ENCODE peak calls at places on chromosomes 7 and 10, in seven cellular contexts. One of them, this sample, is unnamed.

GRCh38 chr10:71840177-71840711 is 10.8 kb downstream of the PSAP start:
- DNase-seq in activated CD4-positive, alpha-beta T cell treated with anti-CD3 and anti-CD28 coated beads, Interleukin-2, amount 50 U/mL, for 48 hours: no peak
- DNase-seq in mammary epithelial cell: peak; percentile 88
- DNase-seq in kidney epithelial cell: peak; percentile 96
- DNase-seq in activated T-helper 1 cell treated with Interleukin-2 at 50 U/mL for 16 hours: no peak
- DNase-seq in stimulated activated CD4-positive, alpha-beta T cell treated with anti-CD3 and anti-CD28 coated beads, TNF-alpha, amount 100 ng/mL, for 1 hour: no peak
- DNase-seq in left ventricle myocardium inferior: peak; percentile 68
- DNase-seq in this sample: no peak

GRCh38 chr10:132122939-132123445 is 57.2 kb downstream of the JAKMIP3 start:
- DNase-seq in activated CD4-positive, alpha-beta T cell treated with anti-CD3 and anti-CD28 coated beads, Interleukin-2, amount 50 U/mL, for 48 hours: no peak
- DNase-seq in activated T-helper 1 cell treated with Interleukin-2 at 50 U/mL for 16 hours: no peak
- DNase-seq in kidney epithelial cell: no peak
- DNase-seq in stimulated activated CD4-positive, alpha-beta T cell treated with anti-CD3 and anti-CD28 coated beads, TNF-alpha, amount 100 ng/mL, for 1 hour: no peak
- DNase-seq in left ventricle myocardium inferior: no peak
- DNase-seq in mammary epithelial cell: no peak
- DNase-seq in this sample: no peak

GRCh38 chr10:70693619-70694286 is 21.4 kb downstream of the ADAMTS14 start:
- DNase-seq in left ventricle myocardium inferior: peak; percentile 47
- DNase-seq in stimulated activated CD4-positive, alpha-beta T cell treated with anti-CD3 and anti-CD28 coated beads, TNF-alpha, amount 100 ng/mL, for 1 hour: no peak
- DNase-seq in kidney epithelial cell: no peak
- DNase-seq in activated CD4-positive, alpha-beta T cell treated with anti-CD3 and anti-CD28 coated beads, Interleukin-2, amount 50 U/mL, for 48 hours: no peak
- DNase-seq in activated T-helper 1 cell treated with Interleukin-2 at 50 U/mL for 16 hours: no peak
- DNase-seq in mammary epithelial cell: no peak
- DNase-seq in this sample: no peak

GRCh38 chr10:50622497-50623298 is 1.1 kb downstream of the SGMS1 start:
- DNase-seq in mammary epithelial cell: no peak
- DNase-seq in kidney epithelial cell: no peak
- DNase-seq in activated CD4-positive, alpha-beta T cell treated with anti-CD3 and anti-CD28 coated beads, Interleukin-2, amount 50 U/mL, for 48 hours: peak; percentile 43
- DNase-seq in stimulated activated CD4-positive, alpha-beta T cell treated with anti-CD3 and anti-CD28 coated beads, TNF-alpha, amount 100 ng/mL, for 1 hour: peak; percentile 20
- DNase-seq in activated T-helper 1 cell treated with Interleukin-2 at 50 U/mL for 16 hours: no peak
- DNase-seq in left ventricle myocardium inferior: peak; percentile 34
- DNase-seq in this sample: no peak

GRCh38 chr7:6251653-6252052 is 20.8 kb downstream of the CYTH3 start:
- DNase-seq in activated CD4-positive, alpha-beta T cell treated with anti-CD3 and anti-CD28 coated beads, Interleukin-2, amount 50 U/mL, for 48 hours: no peak
- DNase-seq in left ventricle myocardium inferior: no peak
- DNase-seq in kidney epithelial cell: no peak
- DNase-seq in activated T-helper 1 cell treated with Interleukin-2 at 50 U/mL for 16 hours: no peak
- DNase-seq in stimulated activated CD4-positive, alpha-beta T cell treated with anti-CD3 and anti-CD28 coated beads, TNF-alpha, amount 100 ng/mL, for 1 hour: no peak
- DNase-seq in mammary epithelial cell: no peak
- DNase-seq in this sample: no peak

GRCh38 chr10:71622656-71623055 is 96.9 kb downstream of the C10orf105 start:
- DNase-seq in mammary epithelial cell: no peak
- DNase-seq in kidney epithelial cell: no peak
- DNase-seq in left ventricle myocardium inferior: no peak
- DNase-seq in stimulated activated CD4-positive, alpha-beta T cell treated with anti-CD3 and anti-CD28 coated beads, TNF-alpha, amount 100 ng/mL, for 1 hour: no peak
- DNase-seq in activated CD4-positive, alpha-beta T cell treated with anti-CD3 and anti-CD28 coated beads, Interleukin-2, amount 50 U/mL, for 48 hours: no peak
- DNase-seq in activated T-helper 1 cell treated with Interleukin-2 at 50 U/mL for 16 hours: no peak
- DNase-seq in this sample: no peak

GRCh38 chr10:98967601-98968000 is 268.1 kb downstream of the HPSE2 start:
- DNase-seq in activated T-helper 1 cell treated with Interleukin-2 at 50 U/mL for 16 hours: no peak
- DNase-seq in stimulated activated CD4-positive, alpha-beta T cell treated with anti-CD3 and anti-CD28 coated beads, TNF-alpha, amount 100 ng/mL, for 1 hour: no peak
- DNase-seq in kidney epithelial cell: no peak
- DNase-seq in activated CD4-positive, alpha-beta T cell treated with anti-CD3 and anti-CD28 coated beads, Interleukin-2, amount 50 U/mL, for 48 hours: no peak
- DNase-seq in mammary epithelial cell: no peak
- DNase-seq in left ventricle myocardium inferior: no peak
- DNase-seq in this sample: no peak

GRCh38 chr10:44952779-44953231 is 6.8 kb upstream of the RASSF4 start:
- DNase-seq in left ventricle myocardium inferior: no peak
- DNase-seq in stimulated activated CD4-positive, alpha-beta T cell treated with anti-CD3 and anti-CD28 coated beads, TNF-alpha, amount 100 ng/mL, for 1 hour: no peak
- DNase-seq in activated T-helper 1 cell treated with Interleukin-2 at 50 U/mL for 16 hours: no peak
- DNase-seq in mammary epithelial cell: no peak
- DNase-seq in kidney epithelial cell: no peak
- DNase-seq in activated CD4-positive, alpha-beta T cell treated with anti-CD3 and anti-CD28 coated beads, Interleukin-2, amount 50 U/mL, for 48 hours: no peak
- DNase-seq in this sample: no peak

GRCh38 chr7:9945131-9945530 is 1028.5 kb upstream of the PHF14 start:
- DNase-seq in mammary epithelial cell: no peak
- DNase-seq in activated CD4-positive, alpha-beta T cell treated with anti-CD3 and anti-CD28 coated beads, Interleukin-2, amount 50 U/mL, for 48 hours: no peak
- DNase-seq in activated T-helper 1 cell treated with Interleukin-2 at 50 U/mL for 16 hours: no peak
- DNase-seq in left ventricle myocardium inferior: no peak
- DNase-seq in kidney epithelial cell: no peak
- DNase-seq in stimulated activated CD4-positive, alpha-beta T cell treated with anti-CD3 and anti-CD28 coated beads, TNF-alpha, amount 100 ng/mL, for 1 hour: no peak
- DNase-seq in this sample: no peak

GRCh38 chr7:140310337-140311002 is 87.9 kb downstream of the SLC37A3 start:
- DNase-seq in activated T-helper 1 cell treated with Interleukin-2 at 50 U/mL for 16 hours: no peak
- DNase-seq in kidney epithelial cell: no peak
- DNase-seq in stimulated activated CD4-positive, alpha-beta T cell treated with anti-CD3 and anti-CD28 coated beads, TNF-alpha, amount 100 ng/mL, for 1 hour: no peak
- DNase-seq in left ventricle myocardium inferior: no peak
- DNase-seq in activated CD4-positive, alpha-beta T cell treated with anti-CD3 and anti-CD28 coated beads, Interleukin-2, amount 50 U/mL, for 48 hours: no peak
- DNase-seq in mammary epithelial cell: no peak
- DNase-seq in this sample: no peak

GRCh38 chr10:72175166-72175565 is 40.6 kb upstream of the ANAPC16 start:
- DNase-seq in activated CD4-positive, alpha-beta T cell treated with anti-CD3 and anti-CD28 coated beads, Interleukin-2, amount 50 U/mL, for 48 hours: no peak
- DNase-seq in left ventricle myocardium inferior: no peak
- DNase-seq in stimulated activated CD4-positive, alpha-beta T cell treated with anti-CD3 and anti-CD28 coated beads, TNF-alpha, amount 100 ng/mL, for 1 hour: no peak
- DNase-seq in kidney epithelial cell: no peak
- DNase-seq in mammary epithelial cell: no peak
- DNase-seq in activated T-helper 1 cell treated with Interleukin-2 at 50 U/mL for 16 hours: no peak
- DNase-seq in this sample: no peak

GRCh38 chr7:33904680-33905388 is 505 bp upstream of the BMPER start:
- DNase-seq in kidney epithelial cell: no peak
- DNase-seq in stimulated activated CD4-positive, alpha-beta T cell treated with anti-CD3 and anti-CD28 coated beads, TNF-alpha, amount 100 ng/mL, for 1 hour: no peak
- DNase-seq in left ventricle myocardium inferior: peak; percentile 23
- DNase-seq in activated CD4-positive, alpha-beta T cell treated with anti-CD3 and anti-CD28 coated beads, Interleukin-2, amount 50 U/mL, for 48 hours: peak; percentile 24
- DNase-seq in activated T-helper 1 cell treated with Interleukin-2 at 50 U/mL for 16 hours: no peak
- DNase-seq in mammary epithelial cell: peak; percentile 40
- DNase-seq in this sample: no peak

GRCh38 chr10:61750943-61751471 is 88.3 kb downstream of the CABCOCO1 start:
- DNase-seq in left ventricle myocardium inferior: peak; percentile 27
- DNase-seq in kidney epithelial cell: no peak
- DNase-seq in stimulated activated CD4-positive, alpha-beta T cell treated with anti-CD3 and anti-CD28 coated beads, TNF-alpha, amount 100 ng/mL, for 1 hour: peak; percentile 54
- DNase-seq in mammary epithelial cell: peak; percentile 59
- DNase-seq in activated CD4-positive, alpha-beta T cell treated with anti-CD3 and anti-CD28 coated beads, Interleukin-2, amount 50 U/mL, for 48 hours: peak; percentile 82
- DNase-seq in activated T-helper 1 cell treated with Interleukin-2 at 50 U/mL for 16 hours: peak; percentile 39
- DNase-seq in this sample: peak; percentile 11

GRCh38 chr7:157006205-157006747 is 4.2 kb downstream of the MNX1 start:
- DNase-seq in activated CD4-positive, alpha-beta T cell treated with anti-CD3 and anti-CD28 coated beads, Interleukin-2, amount 50 U/mL, for 48 hours: no peak
- DNase-seq in left ventricle myocardium inferior: no peak
- DNase-seq in kidney epithelial cell: no peak
- DNase-seq in mammary epithelial cell: no peak
- DNase-seq in activated T-helper 1 cell treated with Interleukin-2 at 50 U/mL for 16 hours: no peak
- DNase-seq in stimulated activated CD4-positive, alpha-beta T cell treated with anti-CD3 and anti-CD28 coated beads, TNF-alpha, amount 100 ng/mL, for 1 hour: no peak
- DNase-seq in this sample: no peak

GRCh38 chr10:65818990-65819389 is 1106.8 kb upstream of the LRRTM3 start:
- DNase-seq in activated T-helper 1 cell treated with Interleukin-2 at 50 U/mL for 16 hours: no peak
- DNase-seq in kidney epithelial cell: no peak
- DNase-seq in left ventricle myocardium inferior: no peak
- DNase-seq in stimulated activated CD4-positive, alpha-beta T cell treated with anti-CD3 and anti-CD28 coated beads, TNF-alpha, amount 100 ng/mL, for 1 hour: no peak
- DNase-seq in activated CD4-positive, alpha-beta T cell treated with anti-CD3 and anti-CD28 coated beads, Interleukin-2, amount 50 U/mL, for 48 hours: no peak
- DNase-seq in mammary epithelial cell: no peak
- DNase-seq in this sample: no peak

GRCh38 chr7:126057979-126058378 is 1128.4 kb upstream of the POT1 start:
- DNase-seq in left ventricle myocardium inferior: no peak
- DNase-seq in activated T-helper 1 cell treated with Interleukin-2 at 50 U/mL for 16 hours: no peak
- DNase-seq in activated CD4-positive, alpha-beta T cell treated with anti-CD3 and anti-CD28 coated beads, Interleukin-2, amount 50 U/mL, for 48 hours: no peak
- DNase-seq in stimulated activated CD4-positive, alpha-beta T cell treated with anti-CD3 and anti-CD28 coated beads, TNF-alpha, amount 100 ng/mL, for 1 hour: no peak
- DNase-seq in kidney epithelial cell: no peak
- DNase-seq in mammary epithelial cell: no peak
- DNase-seq in this sample: no peak

GRCh38 chr10:121823993-121824463 is 103.8 kb downstream of the ATE1 start:
- DNase-seq in stimulated activated CD4-positive, alpha-beta T cell treated with anti-CD3 and anti-CD28 coated beads, TNF-alpha, amount 100 ng/mL, for 1 hour: no peak
- DNase-seq in activated T-helper 1 cell treated with Interleukin-2 at 50 U/mL for 16 hours: no peak
- DNase-seq in kidney epithelial cell: peak; percentile 1
- DNase-seq in activated CD4-positive, alpha-beta T cell treated with anti-CD3 and anti-CD28 coated beads, Interleukin-2, amount 50 U/mL, for 48 hours: no peak
- DNase-seq in left ventricle myocardium inferior: no peak
- DNase-seq in mammary epithelial cell: peak; percentile 21
- DNase-seq in this sample: no peak

GRCh38 chr10:79223346-79224048 is 123.8 kb upstream of the PPIF start:
- DNase-seq in kidney epithelial cell: no peak
- DNase-seq in left ventricle myocardium inferior: peak; percentile 79
- DNase-seq in mammary epithelial cell: no peak
- DNase-seq in stimulated activated CD4-positive, alpha-beta T cell treated with anti-CD3 and anti-CD28 coated beads, TNF-alpha, amount 100 ng/mL, for 1 hour: no peak
- DNase-seq in activated CD4-positive, alpha-beta T cell treated with anti-CD3 and anti-CD28 coated beads, Interleukin-2, amount 50 U/mL, for 48 hours: no peak
- DNase-seq in activated T-helper 1 cell treated with Interleukin-2 at 50 U/mL for 16 hours: no peak
- DNase-seq in this sample: no peak

GRCh38 chr10:100025528-100026070 is 15.9 kb upstream of the DNMBP start:
- DNase-seq in activated CD4-positive, alpha-beta T cell treated with anti-CD3 and anti-CD28 coated beads, Interleukin-2, amount 50 U/mL, for 48 hours: no peak
- DNase-seq in kidney epithelial cell: no peak
- DNase-seq in stimulated activated CD4-positive, alpha-beta T cell treated with anti-CD3 and anti-CD28 coated beads, TNF-alpha, amount 100 ng/mL, for 1 hour: no peak
- DNase-seq in left ventricle myocardium inferior: no peak
- DNase-seq in activated T-helper 1 cell treated with Interleukin-2 at 50 U/mL for 16 hours: no peak
- DNase-seq in mammary epithelial cell: no peak
- DNase-seq in this sample: no peak

GRCh38 chr7:101618207-101618839 is 10.8 kb downstream of the MYL10 start:
- DNase-seq in mammary epithelial cell: no peak
- DNase-seq in stimulated activated CD4-positive, alpha-beta T cell treated with anti-CD3 and anti-CD28 coated beads, TNF-alpha, amount 100 ng/mL, for 1 hour: no peak
- DNase-seq in activated CD4-positive, alpha-beta T cell treated with anti-CD3 and anti-CD28 coated beads, Interleukin-2, amount 50 U/mL, for 48 hours: no peak
- DNase-seq in kidney epithelial cell: no peak
- DNase-seq in left ventricle myocardium inferior: no peak
- DNase-seq in activated T-helper 1 cell treated with Interleukin-2 at 50 U/mL for 16 hours: no peak
- DNase-seq in this sample: no peak

GRCh38 chr10:34486008-34486407 is 329.1 kb downstream of the PARD3 start:
- DNase-seq in mammary epithelial cell: no peak
- DNase-seq in activated T-helper 1 cell treated with Interleukin-2 at 50 U/mL for 16 hours: no peak
- DNase-seq in stimulated activated CD4-positive, alpha-beta T cell treated with anti-CD3 and anti-CD28 coated beads, TNF-alpha, amount 100 ng/mL, for 1 hour: no peak
- DNase-seq in activated CD4-positive, alpha-beta T cell treated with anti-CD3 and anti-CD28 coated beads, Interleukin-2, amount 50 U/mL, for 48 hours: no peak
- DNase-seq in left ventricle myocardium inferior: no peak
- DNase-seq in kidney epithelial cell: no peak
- DNase-seq in this sample: no peak

GRCh38 chr7:100418930-100419659 is 9.4 kb downstream of the ZCWPW1 start:
- DNase-seq in activated T-helper 1 cell treated with Interleukin-2 at 50 U/mL for 16 hours: no peak
- DNase-seq in left ventricle myocardium inferior: no peak
- DNase-seq in activated CD4-positive, alpha-beta T cell treated with anti-CD3 and anti-CD28 coated beads, Interleukin-2, amount 50 U/mL, for 48 hours: no peak
- DNase-seq in mammary epithelial cell: no peak
- DNase-seq in kidney epithelial cell: no peak
- DNase-seq in stimulated activated CD4-positive, alpha-beta T cell treated with anti-CD3 and anti-CD28 coated beads, TNF-alpha, amount 100 ng/mL, for 1 hour: no peak
- DNase-seq in this sample: no peak

GRCh38 chr10:90947025-90947960 is 26.4 kb upstream of the ANKRD1 start:
- DNase-seq in mammary epithelial cell: no peak
- DNase-seq in left ventricle myocardium inferior: no peak
- DNase-seq in kidney epithelial cell: no peak
- DNase-seq in activated T-helper 1 cell treated with Interleukin-2 at 50 U/mL for 16 hours: no peak
- DNase-seq in activated CD4-positive, alpha-beta T cell treated with anti-CD3 and anti-CD28 coated beads, Interleukin-2, amount 50 U/mL, for 48 hours: no peak
- DNase-seq in stimulated activated CD4-positive, alpha-beta T cell treated with anti-CD3 and anti-CD28 coated beads, TNF-alpha, amount 100 ng/mL, for 1 hour: no peak
- DNase-seq in this sample: no peak

GRCh38 chr7:45401155-45401554 is 173.0 kb upstream of the ADCY1 start:
- DNase-seq in activated CD4-positive, alpha-beta T cell treated with anti-CD3 and anti-CD28 coated beads, Interleukin-2, amount 50 U/mL, for 48 hours: no peak
- DNase-seq in left ventricle myocardium inferior: no peak
- DNase-seq in activated T-helper 1 cell treated with Interleukin-2 at 50 U/mL for 16 hours: no peak
- DNase-seq in stimulated activated CD4-positive, alpha-beta T cell treated with anti-CD3 and anti-CD28 coated beads, TNF-alpha, amount 100 ng/mL, for 1 hour: no peak
- DNase-seq in mammary epithelial cell: no peak
- DNase-seq in kidney epithelial cell: no peak
- DNase-seq in this sample: no peak

GRCh38 chr7:44759246-44759645 is 10.6 kb downstream of the ZMIZ2 start:
- DNase-seq in mammary epithelial cell: no peak
- DNase-seq in kidney epithelial cell: no peak
- DNase-seq in activated T-helper 1 cell treated with Interleukin-2 at 50 U/mL for 16 hours: no peak
- DNase-seq in activated CD4-positive, alpha-beta T cell treated with anti-CD3 and anti-CD28 coated beads, Interleukin-2, amount 50 U/mL, for 48 hours: no peak
- DNase-seq in left ventricle myocardium inferior: no peak
- DNase-seq in stimulated activated CD4-positive, alpha-beta T cell treated with anti-CD3 and anti-CD28 coated beads, TNF-alpha, amount 100 ng/mL, for 1 hour: no peak
- DNase-seq in this sample: no peak

GRCh38 chr10:61958793-61959192 is 57.3 kb downstream of the ARID5B start:
- DNase-seq in mammary epithelial cell: no peak
- DNase-seq in kidney epithelial cell: no peak
- DNase-seq in stimulated activated CD4-positive, alpha-beta T cell treated with anti-CD3 and anti-CD28 coated beads, TNF-alpha, amount 100 ng/mL, for 1 hour: no peak
- DNase-seq in activated T-helper 1 cell treated with Interleukin-2 at 50 U/mL for 16 hours: no peak
- DNase-seq in left ventricle myocardium inferior: no peak
- DNase-seq in activated CD4-positive, alpha-beta T cell treated with anti-CD3 and anti-CD28 coated beads, Interleukin-2, amount 50 U/mL, for 48 hours: no peak
- DNase-seq in this sample: no peak

GRCh38 chr10:111648046-111648445 is 535.5 kb downstream of the GPAM start:
- DNase-seq in activated T-helper 1 cell treated with Interleukin-2 at 50 U/mL for 16 hours: no peak
- DNase-seq in mammary epithelial cell: no peak
- DNase-seq in activated CD4-positive, alpha-beta T cell treated with anti-CD3 and anti-CD28 coated beads, Interleukin-2, amount 50 U/mL, for 48 hours: no peak
- DNase-seq in kidney epithelial cell: no peak
- DNase-seq in left ventricle myocardium inferior: no peak
- DNase-seq in stimulated activated CD4-positive, alpha-beta T cell treated with anti-CD3 and anti-CD28 coated beads, TNF-alpha, amount 100 ng/mL, for 1 hour: no peak
- DNase-seq in this sample: no peak

GRCh38 chr10:113854757-113855626 is 531 bp downstream of the NHLRC2 start:
- DNase-seq in kidney epithelial cell: no peak
- DNase-seq in stimulated activated CD4-positive, alpha-beta T cell treated with anti-CD3 and anti-CD28 coated beads, TNF-alpha, amount 100 ng/mL, for 1 hour: no peak
- DNase-seq in activated T-helper 1 cell treated with Interleukin-2 at 50 U/mL for 16 hours: peak; percentile 23
- DNase-seq in activated CD4-positive, alpha-beta T cell treated with anti-CD3 and anti-CD28 coated beads, Interleukin-2, amount 50 U/mL, for 48 hours: peak; percentile 58
- DNase-seq in left ventricle myocardium inferior: peak; percentile 53
- DNase-seq in mammary epithelial cell: peak; percentile 31
- DNase-seq in this sample: no peak

This sample was measured in keratinocyte.